ENCODE peak calls at places on chromosome 10, in five cellular contexts. L, W, U, I and N are unnamed samples.

GRCh38 chr10:125151170-125151823 is 9.1 kb downstream of the CTBP2 start:
- DNase-seq in W (no peak), I (no peak), U (no peak), L (no peak), N (no peak)

GRCh38 chr10:131453772-131454634 is 142.5 kb upstream of the TCERG1L start:
- DNase-seq in U (peak), I (peak), W (peak), L (peak), N (peak)

GRCh38 chr10:98308602-98309365 is 40.8 kb upstream of the LOXL4 start:
- DNase-seq in I (no peak), W (peak), L (no peak), U (peak), N (no peak)

GRCh38 chr10:110806335-110806734 is 65.4 kb upstream of the PDCD4 start:
- DNase-seq in U (no peak), L (no peak), I (no peak), W (no peak), N (no peak)

GRCh38 chr10:3163879-3164278 is 8.7 kb downstream of the PITRM1 start:
- DNase-seq in U (no peak), L (no peak), W (no peak), I (no peak), N (no peak)

GRCh38 chr10:129653861-129654260 is 186.8 kb downstream of the MGMT start:
- DNase-seq in U (no peak), I (no peak), L (no peak), W (no peak), N (no peak)

GRCh38 chr10:83685458-83685857 is 453.9 kb upstream of the GHITM start:
- DNase-seq in I (no peak), L (no peak), W (no peak), U (no peak), N (no peak)

GRCh38 chr10:125153693-125154490 is 6.5 kb downstream of the CTBP2 start:
- DNase-seq in W (no peak), L (no peak), U (no peak), I (no peak), N (no peak)

GRCh38 chr10:80290474-80291220 is 1.2 kb upstream of the MAT1A start:
- DNase-seq in U (no peak), L (peak), I (no peak), W (no peak), N (no peak)

GRCh38 chr10:93488956-93489528 is 6.9 kb upstream of the MYOF start:
- DNase-seq in L (no peak), I (no peak), U (no peak), W (no peak), N (no peak)

GRCh38 chr10:27663611-27664010 is 82.0 kb downstream of the MKX start:
- DNase-seq in W (no peak), U (no peak), L (no peak), I (no peak), N (no peak)

GRCh38 chr10:116691079-116691398 is 51.3 kb downstream of the HSPA12A start:
- DNase-seq in I (no peak), W (peak), U (no peak), L (no peak), N (no peak)

GRCh38 chr10:22042557-22043326 is 39.2 kb upstream of the DNAJC1 start:
- DNase-seq in W (peak), L (no peak), I (no peak), U (no peak), N (no peak)

GRCh38 chr10:80894339-80894791 is 356.7 kb downstream of the SH2D4B start:
- DNase-seq in W (no peak), L (no peak), I (no peak), U (no peak), N (no peak)

GRCh38 chr10:88411772-88412349 is 171.3 kb downstream of the RNLS start:
- DNase-seq in L (no peak), W (no peak), U (no peak), I (no peak), N (no peak)

GRCh38 chr10:17026686-17027485 is 102.7 kb downstream of the CUBN start:
- DNase-seq in U (no peak), I (no peak), L (no peak), W (no peak), N (no peak)

GRCh38 chr10:75029874-75030273 is 81.6 kb upstream of the SAMD8 start:
- DNase-seq in W (no peak), U (no peak), I (peak), L (no peak), N (no peak)

GRCh38 chr10:53840668-53841067 is 960.4 kb downstream of the PCDH15 start:
- DNase-seq in I (no peak), U (no peak), L (no peak), W (no peak), N (no peak)

GRCh38 chr10:62024026-62024701 is 122.7 kb downstream of the ARID5B start:
- DNase-seq in L (peak), I (no peak), U (no peak), W (no peak), N (no peak)

GRCh38 chr10:1807196-1807595 is 69.9 kb upstream of the ADARB2 start:
- DNase-seq in W (no peak), L (no peak), I (no peak), U (no peak), N (no peak)

GRCh38 chr10:13759167-13759566 is 172.4 kb downstream of the PRPF18 start:
- DNase-seq in U (peak), L (no peak), I (no peak), W (peak), N (no peak)

GRCh38 chr10:103690281-103690680 is 165.1 kb downstream of the SH3PXD2A start:
- DNase-seq in I (no peak), W (no peak), U (no peak), L (no peak), N (no peak)

GRCh38 chr10:31622993-31623392 is 304.0 kb downstream of the ZEB1 start:
- DNase-seq in L (no peak), W (no peak), I (no peak), U (no peak), N (no peak)

GRCh38 chr10:15068802-15069201 is 19.8 kb downstream of the ACBD7 start:
- DNase-seq in L (no peak), U (no peak), I (no peak), W (no peak), N (no peak)

GRCh38 chr10:92204238-92204637 is 86.6 kb downstream of the CPEB3 start:
- DNase-seq in U (no peak), W (no peak), L (peak), I (peak), N (no peak)

GRCh38 chr10:45374451-45375052 is 536 bp downstream of the ALOX5 start:
- DNase-seq in L (no peak), I (no peak), U (no peak), W (no peak), N (no peak)

GRCh38 chr10:109934958-109935793 is 11.9 kb upstream of the XPNPEP1 start:
- DNase-seq in I (no peak), W (peak), U (peak), L (no peak), N (peak)

GRCh38 chr10:96470108-96470743 is 43.5 kb downstream of the TLL2 start:
- DNase-seq in L (peak), U (peak), I (peak), W (peak), N (peak)

GRCh38 chr10:102781089-102781920 is 37.6 kb downstream of the WBP1L start:
- DNase-seq in U (no peak), L (no peak), W (peak), I (no peak), N (peak)

GRCh38 chr10:75624632-75625031 is 193.2 kb downstream of the LRMDA start:
- DNase-seq in I (no peak), W (no peak), L (no peak), U (no peak), N (no peak)

GRCh38 chr10:131977323-131978096 is 4.2 kb downstream of the BNIP3 start:
- DNase-seq in I (no peak), U (no peak), L (no peak), W (no peak), N (no peak)

GRCh38 chr10:100934084-100934659 is 21.4 kb downstream of the SLF2 start:
- DNase-seq in U (no peak), I (peak), L (no peak), W (no peak), N (no peak)

GRCh38 chr10:116815641-116816415 is 33.5 kb upstream of the ENO4 start:
- DNase-seq in W (no peak), L (no peak), I (no peak), U (no peak), N (no peak)

GRCh38 chr10:126001579-126001978 is 105.2 kb downstream of the FANK1 start:
- DNase-seq in U (no peak), I (no peak), W (no peak), L (no peak), N (no peak)

GRCh38 chr10:131494451-131494850 is 182.9 kb upstream of the TCERG1L start:
- DNase-seq in I (no peak), W (no peak), U (no peak), L (no peak), N (no peak)

GRCh38 chr10:86944031-86944419 is 13.4 kb downstream of the MMRN2 start:
- DNase-seq in W (no peak), L (no peak), U (no peak), I (no peak), N (no peak)

GRCh38 chr10:86944471-86944870 is 12.9 kb downstream of the MMRN2 start:
- DNase-seq in I (no peak), W (no peak), U (no peak), L (no peak), N (no peak)

GRCh38 chr10:86946215-86947170 is 10.9 kb downstream of the MMRN2 start:
- DNase-seq in I (no peak), U (no peak), L (no peak), W (no peak), N (peak)

GRCh38 chr10:86944907-86945306 is 12.5 kb downstream of the MMRN2 start:
- DNase-seq in L (no peak), U (no peak), I (no peak), W (no peak), N (no peak)

DNA sequence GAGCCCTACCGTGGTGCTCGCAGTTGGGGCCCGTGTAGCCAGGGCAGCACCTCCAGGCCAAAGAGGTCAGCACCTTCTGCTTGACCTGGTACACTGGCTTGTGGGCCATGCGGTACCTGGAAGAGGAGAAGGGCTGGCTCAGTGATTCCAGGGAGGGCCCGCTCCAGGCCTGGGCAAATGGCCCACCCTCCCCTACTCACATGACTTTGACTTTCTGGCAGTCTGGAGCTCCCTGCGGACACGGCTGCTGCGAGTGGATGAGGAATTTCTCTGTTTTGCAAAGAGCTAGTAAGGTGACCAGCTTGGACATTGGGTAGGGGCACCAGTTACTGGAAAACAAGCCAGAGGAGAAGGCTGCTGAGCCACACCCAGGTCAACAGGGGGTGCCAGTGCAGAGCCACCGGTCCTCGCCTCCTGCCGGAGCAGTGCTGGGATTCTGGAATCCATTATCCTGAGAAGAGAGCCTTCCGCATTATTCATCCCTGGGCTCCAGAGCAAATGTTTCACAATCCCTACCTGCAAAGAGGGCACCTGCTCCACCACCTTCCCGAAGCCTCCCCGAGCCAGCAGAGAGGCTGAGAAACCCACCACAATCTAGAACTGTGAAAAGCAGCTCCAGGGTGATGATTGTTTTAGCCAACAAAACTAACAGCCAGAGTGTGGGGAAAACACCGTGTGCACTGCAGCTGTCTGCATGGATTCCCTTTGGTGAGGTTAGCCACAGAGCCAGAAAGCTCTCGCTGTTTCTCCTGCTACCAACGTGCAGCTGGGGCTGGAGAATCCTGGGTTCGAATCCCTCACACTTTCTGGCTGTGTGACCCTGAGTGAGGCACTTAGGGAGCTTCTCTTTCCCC is 11.8 kb downstream of the MMRN2 start:
- DNase-seq in U (peak), I (no peak), L (peak), W (peak), N (no peak)
- TF ChIP-seq CTCF in U (peak), I (no peak), L (peak), W (peak), N (peak)

DNA sequence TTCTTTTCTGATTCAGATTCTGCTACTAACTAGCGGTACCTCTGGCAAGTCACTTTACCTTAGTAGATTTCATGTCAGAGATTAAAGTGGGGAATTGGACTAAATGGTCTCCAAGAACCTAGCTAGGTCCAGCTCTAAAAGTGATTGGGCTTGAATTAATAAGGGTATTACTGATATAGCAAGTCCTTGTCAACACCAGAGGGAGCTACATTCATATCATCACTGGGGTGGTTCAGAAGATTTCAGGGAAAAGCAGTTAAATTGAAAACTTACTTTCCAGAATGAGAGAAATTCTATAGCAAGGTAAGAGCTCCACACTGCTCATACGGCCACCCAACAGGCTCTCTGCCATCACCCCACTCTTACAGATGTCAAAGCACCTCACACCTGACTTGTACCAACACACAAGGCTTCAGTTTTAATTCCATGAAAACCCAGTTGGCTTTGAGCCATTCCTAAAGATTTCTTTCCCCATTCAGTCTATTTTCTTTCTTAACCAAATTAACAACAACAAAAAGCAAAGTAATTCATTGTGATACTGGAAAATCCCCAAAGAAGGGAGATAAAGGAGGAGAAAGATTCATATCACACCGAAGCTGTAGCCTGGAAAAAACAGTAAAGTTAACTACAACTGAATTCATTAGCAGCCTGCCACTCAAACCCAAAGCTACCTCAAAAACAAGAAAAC is 38.0 kb upstream of the SPOCK2 start:
- DNase-seq in I (no peak), W (peak), L (peak), U (no peak), N (no peak)
- TF ChIP-seq CTCF in I (no peak), W (peak), L (peak), U (no peak), N (peak)

GRCh38 chr10:8477300-8477699 is 422.8 kb downstream of the GATA3 start:
- DNase-seq in L (no peak), W (no peak), I (no peak), U (no peak), N (no peak)

GRCh38 chr10:8468477-8468876 is 414.0 kb downstream of the GATA3 start:
- DNase-seq in L (no peak), W (no peak), I (no peak), U (no peak), N (no peak)

GRCh38 chr10:8473205-8473604 is 418.7 kb downstream of the GATA3 start:
- DNase-seq in I (peak), W (no peak), L (peak), U (no peak), N (no peak)
- TF ChIP-seq CTCF in I (no peak), W (no peak), L (peak), U (no peak), N (peak)

GRCh38 chr10:71396084-71396713 is 521 bp upstream of the CDH23 start:
- DNase-seq in W (peak), I (peak), L (peak), U (peak), N (peak)
- TF ChIP-seq CTCF in W (peak), I (no peak), L (peak), U (no peak), N (peak)